ENCODE peak calls at places on chromosomes 5 and 9, in five cellular contexts. O is tibial artery, A is astrocyte, S is cardiac muscle cell, K is SK-N-SH. C is an unnamed sample.

GRCh38 chr5:133114933-133115310 is 63.1 kb downstream of the HSPA4 start:
- DNase-seq in A (no peak), K (no peak), O (no peak), S (no peak), C (no peak)

GRCh38 chr5:135332519-135333150 is 66.4 kb downstream of the MACROH2A1 start:
- DNase-seq in A (peak), O (no peak), S (peak), K (peak), C (peak)

GRCh38 chr5:110463116-110463515 is 263.4 kb downstream of the TMEM232 start:
- DNase-seq in O (no peak), S (no peak), K (no peak), A (peak), C (no peak)

GRCh38 chr5:101977729-101978345 is 318.2 kb downstream of the SLCO4C1 start:
- DNase-seq in A (peak), K (peak), O (no peak), S (peak), C (peak)

GRCh38 chr5:178460598-178461425 is 129.4 kb downstream of the COL23A1 start:
- DNase-seq in A (no peak), S (peak), O (peak), K (peak), C (peak)

GRCh38 chr5:172505403-172505759 is 51.1 kb upstream of the SH3PXD2B start:
- DNase-seq in O (peak), A (no peak), S (no peak), K (no peak), C (no peak)

GRCh38 chr5:181255836-181256578 is 4.9 kb downstream of the TRIM52 start:
- DNase-seq in A (no peak), K (no peak), S (no peak), O (no peak), C (no peak)

GRCh38 chr5:172150514-172151425 is 37.3 kb downstream of the STK10 start:
- DNase-seq in O (peak), S (no peak), A (no peak), K (no peak), C (no peak)

GRCh38 chr5:179860301-179860700 is 1.7 kb upstream of the MRNIP start:
- DNase-seq in K (no peak), S (no peak), A (no peak), O (no peak), C (no peak)

GRCh38 chr9:127700594-127701255 is 6.1 kb upstream of the CFAP157 start:
- DNase-seq in K (no peak), O (no peak), A (no peak), S (no peak), C (no peak)

GRCh38 chr5:151751091-151751490 is 7.3 kb downstream of the ATOX1 start:
- DNase-seq in O (no peak), A (no peak), K (no peak), S (no peak), C (no peak)

GRCh38 chr9:16870606-16871357 is at the start of gene BNC2:
- DNase-seq in K (peak), S (peak), A (peak), O (peak), C (no peak)

GRCh38 chr9:138072897-138073296 is 195.3 kb downstream of the CACNA1B start:
- DNase-seq in S (no peak), K (peak), O (peak), A (no peak), C (no peak)

GRCh38 chr5:167579701-167580045 is 711.8 kb upstream of the WWC1 start:
- DNase-seq in A (peak), K (no peak), S (no peak), O (no peak), C (no peak)

GRCh38 chr9:120965344-120966004 is 38.9 kb upstream of the TRAF1 start:
- DNase-seq in K (peak), A (no peak), O (peak), S (peak), C (no peak)

GRCh38 chr5:149439899-149440655 is 61.0 kb upstream of the IL17B start:
- DNase-seq in O (no peak), S (no peak), A (peak), K (peak), C (peak)

GRCh38 chr9:125586173-125586512 is 120.9 kb downstream of the MAPKAP1 start:
- DNase-seq in A (no peak), S (no peak), O (no peak), K (no peak), C (no peak)

GRCh38 chr9:120668399-120668798 is 45.9 kb downstream of the MEGF9 start:
- DNase-seq in S (no peak), K (no peak), A (no peak), O (no peak), C (no peak)

GRCh38 chr5:88719434-88719833 is 163.6 kb downstream of the MEF2C start:
- DNase-seq in O (no peak), K (no peak), S (no peak), A (no peak), C (no peak)

GRCh38 chr5:126454081-126454480 is 30.9 kb downstream of the GRAMD2B start:
- DNase-seq in S (no peak), K (no peak), A (no peak), O (no peak), C (no peak)

GRCh38 chr9:91911681-91912080 is 38.3 kb downstream of the ROR2 start:
- DNase-seq in A (no peak), O (no peak), S (no peak), K (no peak), C (no peak)

GRCh38 chr5:57172466-57172961 is 1.3 kb upstream of the GPBP1 start:
- DNase-seq in K (peak), S (no peak), O (no peak), A (no peak), C (peak)

GRCh38 chr5:153542536-153542935 is 52.1 kb downstream of the GRIA1 start:
- DNase-seq in K (no peak), O (no peak), A (peak), S (no peak), C (no peak)

GRCh38 chr9:19161257-19162025 is 34.1 kb upstream of the PLIN2 start:
- DNase-seq in O (peak), A (peak), K (no peak), S (no peak), C (peak)

GRCh38 chr5:172312286-172312685 is 28.7 kb upstream of the UBTD2 start:
- DNase-seq in S (no peak), K (no peak), O (no peak), A (peak), C (no peak)

GRCh38 chr5:57335092-57335491 is 147.5 kb downstream of the ACTBL2 start:
- DNase-seq in K (no peak), A (peak), O (no peak), S (no peak), C (peak)

GRCh38 chr9:95206143-95206542 is 111.4 kb downstream of the FANCC start:
- DNase-seq in O (no peak), K (peak), S (no peak), A (peak), C (no peak)

GRCh38 chr5:151686673-151687378 is at the start of gene SPARC:
- DNase-seq in S (peak), A (peak), O (peak), K (peak), C (peak)

GRCh38 chr9:18905883-18906649 is 126.9 kb downstream of the SAXO1 start:
- DNase-seq in K (no peak), O (no peak), A (peak), S (no peak), C (no peak)

GRCh38 chr9:92917176-92917800 is 30.0 kb upstream of the FGD3 start:
- DNase-seq in O (no peak), A (no peak), K (no peak), S (no peak), C (no peak)

GRCh38 chr5:172530835-172531703 is 76.7 kb upstream of the SH3PXD2B start:
- DNase-seq in O (no peak), S (no peak), K (no peak), A (no peak), C (no peak)

GRCh38 chr9:133238851-133239532 is 29.9 kb upstream of the OBP2B start:
- DNase-seq in S (peak), A (no peak), O (no peak), K (peak), C (peak)

GRCh38 chr5:68778467-68778866 is 315.3 kb upstream of the SLC30A5 start:
- DNase-seq in O (no peak), K (no peak), A (no peak), S (no peak), C (no peak)

GRCh38 chr5:174503461-174504265 is 220.7 kb upstream of the MSX2 start:
- DNase-seq in O (no peak), S (no peak), K (no peak), A (peak), C (peak)

GRCh38 chr5:103894882-103895281 is 332.3 kb upstream of the NUDT12 start:
- DNase-seq in S (peak), K (peak), O (no peak), A (peak), C (no peak)

GRCh38 chr9:117300686-117301085 is 114.2 kb downstream of the ASTN2 start:
- DNase-seq in O (no peak), A (no peak), K (no peak), S (no peak), C (no peak)

DNA sequence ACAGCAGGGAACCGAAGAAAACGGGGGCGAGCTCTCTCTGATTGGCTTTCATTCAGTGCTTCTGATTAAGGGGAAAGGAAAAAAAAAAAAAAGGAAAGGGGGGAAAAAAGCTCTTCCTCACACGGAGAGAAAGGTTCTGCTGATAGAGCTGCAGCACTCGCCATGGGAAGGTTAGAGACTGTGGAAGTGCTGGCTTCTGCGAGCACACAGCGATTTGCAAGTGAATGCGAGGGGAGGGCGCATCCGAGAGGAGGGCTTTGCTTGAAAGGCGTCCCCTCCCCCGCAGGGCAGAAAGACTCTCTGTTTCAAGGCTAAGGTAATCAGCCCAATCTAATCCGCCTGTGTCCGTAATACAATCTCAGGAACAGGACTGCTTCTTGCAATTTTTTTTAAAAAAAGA is at the start of gene CDH10:
- DNase-seq in K (no peak), A (peak), O (no peak), S (peak), C (peak)
- H3K27ac ChIP-seq in K (no peak), A (no peak), O (no peak), S (no peak), C (no peak)

GRCh38 chr9:136265561-136266355 is 20.1 kb upstream of the QSOX2 start:
- DNase-seq in O (no peak), A (no peak), S (no peak), K (no peak), C (no peak)

GRCh38 chr9:136267261-136268111 is 21.9 kb upstream of the QSOX2 start:
- DNase-seq in K (peak), A (peak), S (peak), O (peak), C (peak)

GRCh38 chr9:136268776-136269175 is 23.2 kb upstream of the QSOX2 start:
- DNase-seq in A (no peak), O (no peak), S (peak), K (no peak), C (no peak)

GRCh38 chr9:136270173-136270710 is 24.6 kb upstream of the QSOX2 start:
- DNase-seq in S (no peak), K (no peak), O (no peak), A (no peak), C (no peak)

GRCh38 chr9:136268318-136268717 is 22.7 kb upstream of the QSOX2 start:
- DNase-seq in A (no peak), K (no peak), S (peak), O (no peak), C (no peak)
- TF ChIP-seq CTCF in A (no peak), K (no peak), S (no peak), O (no peak), C (no peak)

DNA sequence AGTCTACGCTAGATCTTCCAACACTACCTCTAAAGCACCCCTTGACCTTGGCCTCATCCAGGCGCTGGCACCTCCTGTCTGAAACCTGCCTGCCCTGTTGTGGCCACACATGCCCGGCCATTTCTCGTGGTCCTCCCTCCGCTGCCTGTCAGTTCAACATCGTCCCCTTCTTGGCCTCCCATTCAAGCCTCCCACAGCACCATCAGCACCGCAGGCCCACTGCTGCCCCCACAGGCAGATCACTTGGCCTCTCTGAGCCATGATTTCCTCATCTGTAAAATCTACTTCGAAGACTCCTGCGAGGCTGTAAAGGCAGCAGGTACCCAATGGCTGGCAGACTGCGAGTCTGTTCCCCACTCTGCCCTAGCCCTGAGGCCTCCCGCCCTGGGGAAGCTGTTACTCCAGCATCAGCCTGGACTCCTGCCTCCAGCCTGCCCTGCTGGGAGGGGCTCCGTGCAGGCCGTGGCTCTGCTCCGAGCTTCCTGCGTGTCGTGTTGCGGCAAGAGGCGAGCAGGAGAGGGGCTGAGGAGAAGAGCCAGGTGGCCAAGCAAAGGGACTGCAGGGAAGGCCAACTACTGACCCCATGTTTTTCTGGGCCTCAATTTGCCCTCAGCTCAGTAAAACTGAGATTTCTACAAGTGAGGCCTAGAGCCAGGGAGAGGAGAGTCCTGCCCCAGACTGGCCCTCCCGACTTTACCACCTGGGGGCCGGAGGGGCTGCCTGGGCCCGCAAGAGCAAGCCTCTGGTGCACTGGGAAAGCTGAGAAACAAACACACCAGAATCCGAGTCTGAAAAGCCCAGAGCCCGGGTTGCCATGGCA is 70.5 kb upstream of the LRRTM2 start:
- DNase-seq in O (no peak), A (no peak), K (no peak), S (no peak), C (no peak)
- H3K27ac ChIP-seq in O (no peak), A (no peak), K (peak), S (no peak), C (peak)

DNA sequence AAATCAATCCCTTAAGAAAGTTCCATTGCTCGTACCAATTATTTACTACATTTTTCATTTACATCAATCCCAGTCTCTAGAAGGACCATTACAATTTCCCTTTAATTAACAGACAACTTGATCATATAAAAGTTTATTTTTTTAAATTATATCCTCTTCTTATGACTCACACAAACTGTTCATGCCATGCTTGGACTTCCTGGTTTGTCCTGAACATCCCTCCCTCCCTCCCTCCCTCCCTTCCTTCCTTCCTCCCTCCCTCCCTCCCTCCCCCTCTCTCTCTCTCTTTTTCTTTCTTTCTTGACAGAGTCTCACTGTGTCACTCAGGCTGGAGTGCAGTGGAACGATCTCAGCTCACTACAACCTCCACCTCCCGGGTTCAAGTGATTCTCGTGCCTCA is 11.6 kb upstream of the CLTB start:
- DNase-seq in S (no peak), A (no peak), O (no peak), K (no peak), C (no peak)
- TF ChIP-seq CTCF in S (no peak), A (no peak), O (no peak), K (no peak), C (no peak)